ENCODE peak calls at places on chromosomes 3 and 15, in seven cellular contexts. C is tibial artery, S is kidney, P is IMR-90, A is H7, B is BJ, H is NT2/D1. D is an unnamed sample.

GRCh38 chr3:20074226-20075063 is 34.2 kb downstream of the KAT2B start:
- DNase-seq in C (no peak), S (no peak), P (peak; percentile 53), A (no peak), B (no peak), H (no peak), D (no peak)

GRCh38 chr3:140703496-140703895 is 25.6 kb downstream of the TRIM42 start:
- DNase-seq in C (no peak), S (no peak), P (no peak), A (no peak), B (no peak), H (no peak), D (no peak)

GRCh38 chr3:122977645-122978466 is 49.7 kb downstream of the SEMA5B start:
- DNase-seq in C (peak; percentile 91), S (peak; percentile 94), P (peak; percentile 84), A (peak; percentile 87), B (no peak), H (no peak), D (no peak)

GRCh38 chr3:162718697-162719096 is 1222.1 kb downstream of the OTOL1 start:
- DNase-seq in C (no peak), S (no peak), P (no peak), A (no peak), B (no peak), H (no peak), D (no peak)

GRCh38 chr15:59074607-59075006 is 30.3 kb upstream of the CCNB2 start:
- DNase-seq in C (no peak), S (no peak), P (no peak), A (no peak), B (no peak), H (no peak), D (no peak)

GRCh38 chr3:123396171-123397049 is 52.5 kb downstream of the ADCY5 start:
- DNase-seq in C (no peak), S (peak; percentile 77), P (no peak), A (no peak), B (no peak), H (no peak), D (no peak)

GRCh38 chr3:125110016-125110875 is 54.4 kb upstream of the HEG1 start:
- DNase-seq in C (no peak), S (no peak), P (peak; percentile 98), A (no peak), B (peak; percentile 88), H (no peak), D (no peak)

GRCh38 chr15:70379938-70380337 is 282.2 kb upstream of the TLE3 start:
- DNase-seq in C (no peak), S (no peak), P (no peak), A (no peak), B (no peak), H (no peak), D (peak; percentile 68)

GRCh38 chr15:29773816-29774215 is 48.5 kb downstream of the TJP1 start:
- DNase-seq in C (no peak), S (no peak), P (no peak), A (no peak), B (no peak), H (no peak), D (no peak)

GRCh38 chr3:124992041-124992440 is 57.5 kb upstream of the MUC13 start:
- DNase-seq in C (no peak), S (no peak), P (no peak), A (no peak), B (no peak), H (no peak), D (no peak)

GRCh38 chr3:183937601-183938286 is 53.1 kb upstream of the PARL start:
- DNase-seq in C (no peak), S (no peak), P (no peak), A (no peak), B (no peak), H (no peak), D (no peak)

GRCh38 chr3:81839504-81840094 is 78.2 kb upstream of the GBE1 start:
- DNase-seq in C (no peak), S (no peak), P (no peak), A (no peak), B (no peak), H (no peak), D (no peak)

GRCh38 chr15:42704492-42704926 is 32.4 kb downstream of the CDAN1 start:
- DNase-seq in C (no peak), S (no peak), P (peak; percentile 73), A (peak; percentile 77), B (no peak), H (peak; percentile 36), D (peak; percentile 64)

GRCh38 chr15:48336940-48337339 is 5.7 kb downstream of the DUT start:
- DNase-seq in C (no peak), S (no peak), P (peak; percentile 11), A (peak; percentile 54), B (no peak), H (no peak), D (no peak)

GRCh38 chr3:185825639-185826481 is 1.0 kb upstream of the IGF2BP2 start:
- DNase-seq in C (no peak), S (peak; percentile 86), P (peak; percentile 44), A (peak; percentile 87), B (no peak), H (no peak), D (peak; percentile 21)

GRCh38 chr3:33718595-33718907 is 497 bp upstream of the CLASP2 start:
- DNase-seq in C (no peak), S (no peak), P (no peak), A (no peak), B (no peak), H (no peak), D (no peak)

GRCh38 chr3:109071349-109072142 is 46.4 kb downstream of the MORC1 start:
- DNase-seq in C (no peak), S (no peak), P (no peak), A (no peak), B (no peak), H (no peak), D (no peak)

GRCh38 chr3:23052230-23053019 is 150.7 kb upstream of the UBE2E2 start:
- DNase-seq in C (no peak), S (no peak), P (no peak), A (peak; percentile 34), B (no peak), H (peak; percentile 16), D (no peak)

GRCh38 chr15:101031203-101031602 is 112.0 kb downstream of the LRRK1 start:
- DNase-seq in C (peak; percentile 28), S (peak; percentile 47), P (peak; percentile 32), A (peak; percentile 10), B (no peak), H (no peak), D (peak; percentile 79)

GRCh38 chr3:156334841-156335545 is 214.6 kb downstream of the KCNAB1 start:
- DNase-seq in C (no peak), S (no peak), P (no peak), A (no peak), B (no peak), H (no peak), D (no peak)

GRCh38 chr3:171228228-171228627 is 201.7 kb upstream of the SLC2A2 start:
- DNase-seq in C (no peak), S (no peak), P (no peak), A (no peak), B (no peak), H (no peak), D (no peak)

DNA sequence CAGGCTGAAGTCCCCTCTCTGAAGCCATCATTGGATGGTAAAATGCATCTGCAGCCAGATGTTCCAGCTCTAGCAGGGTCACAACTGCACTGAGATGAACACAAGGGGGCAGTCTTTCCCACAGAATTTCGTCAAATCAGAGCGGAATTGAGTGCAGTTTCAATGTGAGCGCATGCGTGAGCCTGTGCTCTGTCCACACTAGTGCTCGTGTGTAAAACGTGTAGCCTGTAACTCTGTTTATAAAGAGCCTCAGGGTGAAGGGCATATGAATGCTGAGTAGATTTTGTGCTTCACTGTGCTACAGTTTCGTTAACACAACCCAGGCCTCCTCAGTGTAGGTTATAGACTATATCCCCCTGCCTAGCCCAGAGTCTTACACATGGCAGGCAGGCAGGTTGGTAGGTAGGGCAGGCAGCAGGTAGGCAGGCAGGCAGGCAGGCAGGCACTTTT is 92.7 kb upstream of the GOLGA6L4 start:
- DNase-seq in C (peak; percentile 84), S (no peak), P (peak; percentile 70), A (peak; percentile 65), B (peak; percentile 16), H (peak; percentile 62), D (peak; percentile 88)
- H3K4me3 ChIP-seq in C (no peak overlapping the region), S (peak overlapping the region; percentile 9), P (no peak overlapping the region), A (no peak overlapping the region), B (no peak overlapping the region), H (no peak overlapping the region), D (no peak overlapping the region)

DNA sequence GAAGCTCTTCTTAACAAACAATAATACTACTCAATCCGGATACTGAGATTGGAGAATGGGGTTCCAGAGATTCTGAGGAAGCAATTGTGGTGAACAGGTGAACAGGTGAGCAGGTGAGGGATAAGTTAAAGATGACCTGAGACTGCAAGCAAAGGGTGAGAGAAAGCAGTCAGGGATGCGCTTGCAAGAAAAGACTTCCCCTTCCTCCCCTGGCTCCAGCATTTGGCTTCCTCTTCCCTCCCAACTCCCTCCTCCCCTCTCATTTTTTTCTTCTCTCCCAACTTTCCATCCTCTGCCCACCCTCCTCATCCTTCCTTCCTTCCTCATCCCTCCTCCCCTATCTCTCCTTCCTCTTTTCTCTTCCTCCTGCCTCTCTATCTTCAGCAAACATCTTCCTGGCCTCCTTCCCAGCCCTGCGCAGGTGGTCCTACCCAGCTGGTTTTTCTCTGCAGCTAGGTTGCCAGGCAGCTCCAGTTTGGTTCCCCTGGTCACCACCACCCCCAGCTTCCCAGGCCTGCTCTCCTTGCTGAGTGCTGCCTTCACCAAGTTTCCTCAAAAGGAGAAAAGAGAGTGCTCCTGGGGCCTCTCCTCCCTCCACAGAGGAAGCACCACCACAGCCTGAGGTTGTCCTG is 10.5 kb upstream of the VIPR1 start:
- DNase-seq in C (peak; percentile 66), S (no peak), P (no peak), A (no peak), B (no peak), H (no peak), D (peak; percentile 72)
- H3K4me3 ChIP-seq in C (no peak overlapping the region), S (no peak overlapping the region), P (no peak overlapping the region), A (no peak overlapping the region), B (no peak overlapping the region), H (no peak overlapping the region), D (no peak overlapping the region)

GRCh38 chr3:67001086-67001861 is 3.2 kb downstream of the KBTBD8 start:
- DNase-seq in C (no peak), S (no peak), P (no peak), A (no peak), B (no peak), H (no peak), D (no peak)

GRCh38 chr3:67008388-67008787 is 10.3 kb downstream of the KBTBD8 start:
- DNase-seq in C (no peak), S (no peak), P (no peak), A (no peak), B (no peak), H (no peak), D (no peak)

GRCh38 chr3:67006460-67006859 is 8.4 kb downstream of the KBTBD8 start:
- DNase-seq in C (no peak), S (no peak), P (peak; percentile 96), A (no peak), B (no peak), H (no peak), D (no peak)

GRCh38 chr3:67009716-67010115 is 11.6 kb downstream of the KBTBD8 start:
- DNase-seq in C (no peak), S (no peak), P (no peak), A (no peak), B (no peak), H (no peak), D (no peak)

GRCh38 chr3:67005974-67006373 is 7.9 kb downstream of the KBTBD8 start:
- DNase-seq in C (no peak), S (no peak), P (no peak), A (no peak), B (no peak), H (no peak), D (no peak)
- H3K4me3 ChIP-seq in C (no peak overlapping the region), S (no peak overlapping the region), P (no peak overlapping the region), A (no peak overlapping the region), B (no peak overlapping the region), H (no peak overlapping the region), D (no peak overlapping the region)

GRCh38 chr15:71411538-71412482 is 296.5 kb downstream of the THSD4 start:
- DNase-seq in C (peak; percentile 71), S (no peak), P (peak; percentile 52), A (no peak), B (peak; percentile 40), H (no peak), D (no peak)
- H3K4me3 ChIP-seq in C (peak overlapping the region; percentile 32), S (peak overlapping the region; percentile 44), P (no peak overlapping the region), A (no peak overlapping the region), B (no peak overlapping the region), H (no peak overlapping the region), D (no peak overlapping the region)